ENCODE peak calls at places on chromosomes 11 and 22, in six cellular contexts. W, X, N, B, G and M are unnamed samples.

GRCh38 chr22:24505337-24505736 is 10.2 kb downstream of the UPB1 start:
- DNase-seq in W (no peak), X (no peak), N (no peak), B (no peak), G (no peak), M (no peak)

GRCh38 chr11:112453601-112454577 is 193.2 kb upstream of the PLET1 start:
- DNase-seq in W (no peak), X (no peak), N (peak), B (peak), G (no peak), M (no peak)

GRCh38 chr11:48880021-48880441 is 103.7 kb downstream of the TRIM51G start:
- DNase-seq in W (no peak), X (no peak), N (no peak), B (no peak), G (no peak), M (peak)

GRCh38 chr22:37229805-37230672 is 14.0 kb downstream of the RAC2 start:
- DNase-seq in W (peak), X (no peak), N (no peak), B (no peak), G (peak), M (no peak)

GRCh38 chr11:110833033-110833484 is 120.8 kb upstream of the ARHGAP20 start:
- DNase-seq in W (peak), X (no peak), N (no peak), B (no peak), G (no peak), M (no peak)

GRCh38 chr11:20647976-20648565 is 21.3 kb upstream of the NELL1 start:
- DNase-seq in W (peak), X (no peak), N (peak), B (peak), G (no peak), M (no peak)

GRCh38 chr11:99424313-99425084 is 403.8 kb downstream of the CNTN5 start:
- DNase-seq in W (no peak), X (no peak), N (no peak), B (no peak), G (no peak), M (no peak)

GRCh38 chr11:132045116-132045515 is 674.7 kb downstream of the NTM start:
- DNase-seq in W (no peak), X (no peak), N (no peak), B (no peak), G (no peak), M (no peak)

GRCh38 chr11:10659339-10660216 is 34.0 kb downstream of the IRAG1 start:
- DNase-seq in W (peak), X (peak), N (no peak), B (peak), G (peak), M (no peak)

GRCh38 chr11:116694815-116695590 is 77.8 kb downstream of the BUD13 start:
- DNase-seq in W (no peak), X (no peak), N (no peak), B (no peak), G (peak), M (peak)

GRCh38 chr11:123653997-123654565 is 343 bp downstream of the SCN3B start:
- DNase-seq in W (no peak), X (peak), N (peak), B (peak), G (no peak), M (no peak)

GRCh38 chr11:45252134-45252856 is 33.8 kb downstream of the SYT13 start:
- DNase-seq in W (no peak), X (no peak), N (peak), B (peak), G (no peak), M (peak)

GRCh38 chr11:134159652-134160051 is 64.1 kb downstream of the NCAPD3 start:
- DNase-seq in W (no peak), X (no peak), N (no peak), B (no peak), G (no peak), M (peak)

GRCh38 chr11:119371778-119372182 is 9.7 kb downstream of the USP2 start:
- DNase-seq in W (no peak), X (no peak), N (no peak), B (no peak), G (no peak), M (no peak)

GRCh38 chr11:23012930-23013329 is 152.7 kb upstream of the CCDC179 start:
- DNase-seq in W (no peak), X (no peak), N (no peak), B (no peak), G (no peak), M (no peak)

GRCh38 chr22:48558606-48559402 is 1268.9 kb downstream of the BRD1 start:
- DNase-seq in W (no peak), X (no peak), N (no peak), B (no peak), G (no peak), M (no peak)

GRCh38 chr11:37721485-37721884 is 1123.4 kb upstream of the RAG2 start:
- DNase-seq in W (no peak), X (no peak), N (no peak), B (no peak), G (no peak), M (no peak)

GRCh38 chr11:120929664-120930154 is 94.2 kb upstream of the TBCEL start:
- DNase-seq in W (no peak), X (no peak), N (peak), B (peak), G (no peak), M (no peak)

GRCh38 chr11:13984616-13985474 is 22.3 kb downstream of the SPON1 start:
- DNase-seq in W (peak), X (no peak), N (no peak), B (no peak), G (no peak), M (no peak)

GRCh38 chr22:38451864-38452263 is 3.1 kb downstream of the KCNJ4 start:
- DNase-seq in W (no peak), X (no peak), N (no peak), B (no peak), G (no peak), M (no peak)

GRCh38 chr11:20634044-20634443 is 34.6 kb downstream of the SLC6A5 start:
- DNase-seq in W (no peak), X (no peak), N (peak), B (no peak), G (no peak), M (no peak)

GRCh38 chr22:45876136-45877035 is 100.6 kb downstream of the WNT7B start:
- DNase-seq in W (no peak), X (no peak), N (no peak), B (no peak), G (no peak), M (peak)

GRCh38 chr11:34633990-34634725 is 13.3 kb downstream of the EHF start:
- DNase-seq in W (peak), X (no peak), N (no peak), B (no peak), G (peak), M (no peak)

GRCh38 chr11:43833657-43834073 is 47.0 kb upstream of the ALKBH3 start:
- DNase-seq in W (no peak), X (no peak), N (no peak), B (no peak), G (no peak), M (no peak)

GRCh38 chr11:88246680-88247079 is 71.4 kb upstream of the RAB38 start:
- DNase-seq in W (peak), X (peak), N (no peak), B (no peak), G (no peak), M (no peak)

DNA sequence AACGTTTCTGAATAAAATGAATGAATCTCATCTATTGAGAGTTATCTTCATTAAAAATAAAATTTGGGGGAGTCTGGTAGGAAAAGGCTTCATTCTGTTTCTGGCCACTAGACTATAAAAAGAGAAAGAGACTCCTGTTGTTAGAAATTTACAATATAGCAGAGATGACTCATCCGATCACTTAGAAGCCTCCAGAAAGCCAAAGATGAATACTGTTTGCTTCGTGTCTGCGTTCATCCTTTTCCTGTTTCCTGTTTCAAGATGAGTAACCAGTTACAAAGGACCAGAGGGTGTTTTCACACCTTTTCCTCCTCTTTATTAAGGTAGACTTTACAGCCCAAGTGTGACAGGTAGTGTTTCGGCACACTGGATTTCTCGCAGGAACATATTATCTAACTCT is 1120.7 kb downstream of the LRRC4C start:
- DNase-seq in W (no peak), X (peak), N (peak), B (no peak), G (no peak), M (no peak)
- TF ChIP-seq CTCF in W (no peak), X (no peak), N (no peak), B (no peak), G (no peak), M (no peak)

GRCh38 chr11:94007906-94008305 is 13.2 kb upstream of the HEPHL1 start:
- DNase-seq in W (no peak), X (no peak), N (no peak), B (no peak), G (no peak), M (no peak)

GRCh38 chr11:94002226-94002625 is 18.9 kb upstream of the HEPHL1 start:
- DNase-seq in W (no peak), X (no peak), N (no peak), B (no peak), G (no peak), M (no peak)

GRCh38 chr11:94010136-94010535 is 11.0 kb upstream of the HEPHL1 start:
- DNase-seq in W (no peak), X (no peak), N (no peak), B (no peak), G (no peak), M (no peak)

GRCh38 chr11:94011478-94011877 is 9.7 kb upstream of the HEPHL1 start:
- DNase-seq in W (no peak), X (no peak), N (no peak), B (no peak), G (no peak), M (no peak)

DNA sequence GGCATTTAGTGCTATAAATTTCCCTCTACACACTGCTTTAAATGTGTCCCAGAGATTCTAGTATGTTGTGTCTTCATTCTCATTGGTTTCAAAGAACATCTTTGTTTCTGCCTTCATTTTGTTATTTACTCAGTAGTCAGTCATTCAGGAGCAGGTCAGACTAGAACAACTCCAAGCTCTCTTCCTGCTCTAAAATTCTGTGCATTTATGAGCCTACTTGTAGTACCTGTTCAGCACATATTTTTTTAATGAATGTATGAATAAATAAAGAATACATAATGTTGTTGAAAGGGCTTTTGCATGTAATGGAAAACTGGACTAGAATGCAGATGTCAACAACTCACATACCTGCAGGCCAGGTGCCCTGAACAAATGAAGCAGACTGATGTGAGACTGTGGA is 13.7 kb upstream of the HEPHL1 start:
- DNase-seq in W (no peak), X (no peak), N (no peak), B (no peak), G (no peak), M (no peak)
- TF ChIP-seq CTCF in W (no peak), X (no peak), N (no peak), B (no peak), G (no peak), M (no peak)

DNA sequence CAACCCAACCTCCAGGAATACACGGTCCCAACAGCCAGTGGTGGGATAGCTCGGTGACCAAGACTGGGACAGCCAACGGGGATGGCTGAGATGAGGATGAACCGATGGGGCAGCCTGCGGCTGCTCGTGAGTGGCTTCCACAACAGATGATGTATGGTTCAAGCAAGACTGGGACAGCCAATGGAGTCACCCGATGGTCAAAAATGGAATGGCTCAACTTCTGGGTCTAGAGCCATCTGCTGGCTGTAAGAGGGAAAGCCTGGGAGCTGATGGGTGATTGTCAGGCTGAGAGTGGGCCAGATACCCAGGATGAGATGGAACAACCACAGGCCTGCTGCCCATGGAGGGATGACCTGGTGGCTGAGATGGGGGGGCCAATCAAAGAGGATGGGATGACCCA is 35.5 kb downstream of the SYT7 start:
- DNase-seq in W (no peak), X (no peak), N (peak), B (no peak), G (no peak), M (no peak)
- TF ChIP-seq CTCF in W (peak), X (peak), N (peak), B (no peak), G (no peak), M (peak)

GRCh38 chr11:107791343-107792048 is 67.1 kb downstream of the SLC35F2 start:
- DNase-seq in W (no peak), X (no peak), N (no peak), B (peak), G (no peak), M (no peak)
- TF ChIP-seq CTCF in W (no peak), X (no peak), N (no peak), B (no peak), G (no peak), M (no peak)

GRCh38 chr11:1916132-1916985 is 3.1 kb upstream of the TNNT3 start:
- DNase-seq in W (no peak), X (no peak), N (no peak), B (no peak), G (peak), M (no peak)

GRCh38 chr11:1918436-1919315 is 827 bp upstream of the TNNT3 start:
- DNase-seq in W (no peak), X (no peak), N (no peak), B (no peak), G (no peak), M (no peak)

GRCh38 chr11:1919428-1920127 is at the start of gene TNNT3:
- DNase-seq in W (no peak), X (no peak), N (no peak), B (no peak), G (no peak), M (no peak)

GRCh38 chr11:1916986-1917522 is 2.4 kb upstream of the TNNT3 start:
- DNase-seq in W (no peak), X (no peak), N (no peak), B (no peak), G (no peak), M (no peak)

GRCh38 chr11:1917523-1918435 is 1.7 kb upstream of the TNNT3 start:
- DNase-seq in W (no peak), X (no peak), N (peak), B (no peak), G (peak), M (no peak)
- TF ChIP-seq CTCF in W (peak), X (peak), N (peak), B (peak), G (peak), M (peak)